ENCODE peak calls at places on chromosome 11, in seven cellular contexts. G, P, L, U, C, H and F are unnamed samples.

GRCh38 chr11:129418039-129418438 is 42.4 kb downstream of the BARX2 start:
- DNase-seq in G (no peak), C (no peak), P (no peak), L (no peak), U (no peak), H (peak; percentile 35), F (no peak)

GRCh38 chr11:32101791-32102190 is 10.9 kb downstream of the RCN1 start:
- DNase-seq in C (no peak), H (no peak), U (no peak), P (no peak), L (no peak), G (no peak), F (no peak)

GRCh38 chr11:64314146-64314804 is 3.1 kb downstream of the TRMT112 start:
- DNase-seq in P (no peak), H (no peak), G (no peak), L (no peak), U (no peak), C (no peak), F (no peak)

GRCh38 chr11:44145011-44145777 is 49.7 kb downstream of the EXT2 start:
- DNase-seq in U (no peak), P (no peak), G (no peak), H (no peak), C (no peak), L (no peak), F (no peak)

GRCh38 chr11:83464181-83464580 is 178.0 kb upstream of the CCDC90B start:
- DNase-seq in U (no peak), L (no peak), C (no peak), H (no peak), P (no peak), G (no peak), F (no peak)

GRCh38 chr11:18384157-18384641 is 10.2 kb upstream of the LDHA start:
- DNase-seq in G (no peak), U (no peak), P (no peak), L (peak; percentile 49), H (peak; percentile 88), C (no peak), F (peak; percentile 63)

GRCh38 chr11:36214976-36215687 is 74.1 kb downstream of the COMMD9 start:
- DNase-seq in H (no peak), U (no peak), P (no peak), G (no peak), L (no peak), C (no peak), F (no peak)

GRCh38 chr11:30196400-30197206 is 34.2 kb upstream of the FSHB start:
- DNase-seq in C (peak; percentile 5), L (peak; percentile 80), H (peak; percentile 28), U (peak; percentile 3), G (peak; percentile 52), P (peak; percentile 32), F (peak; percentile 75)

GRCh38 chr11:117094776-117095175 is 3.5 kb downstream of the SIK3 start:
- DNase-seq in G (no peak), P (no peak), H (peak; percentile 43), U (no peak), C (no peak), L (no peak), F (peak; percentile 80)

GRCh38 chr11:44382648-44383240 is 72.8 kb upstream of the ALX4 start:
- DNase-seq in H (no peak), G (no peak), U (no peak), C (no peak), P (no peak), L (no peak), F (no peak)

GRCh38 chr11:39641749-39642148 is 1817.7 kb downstream of the LRRC4C start:
- DNase-seq in G (no peak), L (peak; percentile 46), P (no peak), H (no peak), U (no peak), C (no peak), F (no peak)

GRCh38 chr11:71558996-71559395 is 6.4 kb upstream of the KRTAP5-10 start:
- DNase-seq in G (no peak), H (no peak), U (no peak), L (no peak), P (no peak), C (no peak), F (no peak)

GRCh38 chr11:17991799-17992433 is 20.9 kb downstream of the SERGEF start:
- DNase-seq in U (peak; percentile 23), H (peak; percentile 32), C (no peak), P (peak; percentile 42), L (peak; percentile 63), G (no peak), F (peak; percentile 55)

GRCh38 chr11:36266767-36267166 is 22.5 kb downstream of the COMMD9 start:
- DNase-seq in C (no peak), P (no peak), U (no peak), G (no peak), L (no peak), H (no peak), F (no peak)

GRCh38 chr11:32334822-32335221 is 100.5 kb downstream of the WT1 start:
- DNase-seq in G (no peak), H (no peak), C (no peak), L (no peak), U (no peak), P (peak; percentile 55), F (peak; percentile 87)

GRCh38 chr11:69212121-69213110 is 56.7 kb downstream of the SMIM38 start:
- DNase-seq in C (no peak), L (no peak), H (no peak), G (no peak), P (no peak), U (no peak), F (peak; percentile 29)

GRCh38 chr11:68331338-68331947 is 19.1 kb downstream of the LRP5 start:
- DNase-seq in P (no peak), C (no peak), L (no peak), H (no peak), U (no peak), G (no peak), F (no peak)

GRCh38 chr11:76885390-76886097 is 24.8 kb downstream of the ACER3 start:
- DNase-seq in L (no peak), U (no peak), P (no peak), H (peak; percentile 79), G (no peak), C (no peak), F (no peak)

GRCh38 chr11:4090258-4090657 is 4.3 kb upstream of the RRM1 start:
- DNase-seq in C (no peak), H (no peak), U (no peak), L (no peak), P (no peak), G (no peak), F (no peak)

GRCh38 chr11:78234006-78234405 is 45.3 kb downstream of the USP35 start:
- DNase-seq in P (no peak), L (no peak), H (no peak), C (no peak), G (no peak), U (no peak), F (peak; percentile 59)

GRCh38 chr11:1870721-1871466 is 18.0 kb downstream of the LSP1 start:
- DNase-seq in U (peak; percentile 44), P (no peak), H (no peak), L (no peak), C (no peak), G (peak; percentile 74), F (no peak)

GRCh38 chr11:1608363-1608762 is at the start of gene KRTAP5-3:
- DNase-seq in G (no peak), H (no peak), L (no peak), P (no peak), C (no peak), U (no peak), F (no peak)

GRCh38 chr11:15276616-15277015 is 161.9 kb downstream of the INSC start:
- DNase-seq in P (peak; percentile 4), C (no peak), L (peak; percentile 26), U (no peak), H (no peak), G (no peak), F (peak; percentile 46)

GRCh38 chr11:66113132-66113856 is 43.2 kb downstream of the PACS1 start:
- DNase-seq in C (no peak), G (no peak), L (no peak), P (peak; percentile 43), H (peak; percentile 81), U (no peak), F (peak; percentile 60)

GRCh38 chr11:43962383-43962969 is 20.0 kb downstream of the C11orf96 start:
- DNase-seq in G (no peak), P (no peak), H (no peak), L (no peak), U (no peak), C (no peak), F (no peak)

GRCh38 chr11:59578369-59578768 is 37.2 kb downstream of the OSBP start:
- DNase-seq in P (no peak), C (no peak), L (no peak), G (no peak), U (no peak), H (no peak), F (no peak)

GRCh38 chr11:12764187-12764914 is 90.1 kb downstream of the TEAD1 start:
- DNase-seq in U (no peak), H (no peak), C (no peak), G (no peak), P (no peak), L (no peak), F (no peak)
- H3K27ac ChIP-seq in U (no peak overlapping the region), H (no peak overlapping the region), C (no peak overlapping the region), G (no peak overlapping the region), P (no peak overlapping the region), L (no peak overlapping the region), F (no peak overlapping the region)

GRCh38 chr11:9787981-9788521 is 124.2 kb downstream of the SWAP70 start:
- DNase-seq in C (peak; percentile 68), L (no peak), U (no peak), H (peak; percentile 38), G (no peak), P (no peak), F (no peak)
- H3K27ac ChIP-seq in C (no peak overlapping the region), L (peak overlapping the region; percentile 49), U (no peak overlapping the region), H (no peak overlapping the region), G (no peak overlapping the region), P (no peak overlapping the region), F (no peak overlapping the region)

GRCh38 chr11:45934580-45935318 is 12.3 kb downstream of the LARGE2 start:
- DNase-seq in C (no peak), G (no peak), U (no peak), H (peak; percentile 64), L (peak; percentile 41), P (no peak), F (no peak)
- H3K27ac ChIP-seq in C (no peak overlapping the region), G (no peak overlapping the region), U (no peak overlapping the region), H (no peak overlapping the region), L (peak overlapping the region; percentile 84), P (no peak overlapping the region), F (no peak overlapping the region)

GRCh38 chr11:123103326-123103980 is 41.5 kb upstream of the HSPA8 start:
- DNase-seq in L (peak; percentile 70), U (no peak), G (no peak), H (peak; percentile 27), C (no peak), P (peak; percentile 60), F (peak; percentile 78)

DNA sequence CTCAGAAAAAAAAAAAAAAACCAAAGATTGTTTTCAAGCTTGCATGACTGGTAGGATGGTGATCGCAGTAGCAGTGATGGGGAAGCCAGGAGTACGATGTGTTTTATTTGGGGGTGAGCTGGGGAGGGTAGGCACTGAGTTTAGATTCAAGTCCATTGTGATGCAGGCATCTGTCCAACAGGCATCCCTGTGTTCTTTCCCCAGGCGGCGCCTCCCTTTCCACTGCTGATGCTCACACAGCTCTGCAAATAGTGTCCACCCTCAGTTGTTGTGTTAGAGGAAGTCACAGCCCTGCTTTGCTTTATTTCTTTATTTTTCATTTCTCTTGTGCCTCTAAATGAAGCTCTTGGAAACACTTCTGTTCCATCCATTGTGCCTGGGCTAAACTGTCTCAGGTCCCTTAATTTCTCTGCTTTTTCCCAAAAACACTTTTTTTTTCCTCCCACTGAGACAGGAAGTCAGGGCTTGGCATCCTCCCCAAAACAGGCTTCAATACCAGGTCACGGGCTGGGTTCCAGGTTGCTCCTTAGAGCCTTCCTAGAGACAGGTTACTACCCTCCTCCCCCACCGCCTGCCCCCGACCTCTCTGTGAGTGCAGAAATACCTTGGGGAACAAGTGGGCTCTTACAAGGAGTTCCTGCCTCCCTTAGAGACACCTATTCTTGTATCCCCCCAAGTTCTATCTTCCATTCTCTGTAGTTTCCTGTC is 38.6 kb upstream of the HSPA8 start:
- DNase-seq in L (no peak), C (no peak), H (no peak), G (no peak), P (no peak), U (no peak), F (no peak)
- H3K27ac ChIP-seq in L (no peak overlapping the region), C (no peak overlapping the region), H (no peak overlapping the region), G (peak overlapping the region; percentile 24), P (no peak overlapping the region), U (no peak overlapping the region), F (no peak overlapping the region)